ENCODE peak calls at places on chromosomes 4 and X, in four cellular contexts. L is heart right ventricle, B is HFF-Myc, S is epithelial cell of esophagus. Y is an unnamed sample.

GRCh38 chr4:56320293-56320692 is 67.0 kb downstream of the AASDH start:
- DNase-seq in S (peak), L (no peak), B (no peak), Y (peak)

GRCh38 chr4:17515724-17516407 is 901 bp downstream of the CLRN2 start:
- DNase-seq in B (no peak), L (no peak), S (no peak), Y (no peak)

GRCh38 chr4:83282049-83282535 is 2.5 kb downstream of the COQ2 start:
- DNase-seq in S (peak), B (no peak), L (peak), Y (peak)

GRCh38 chrX:112614640-112615039 is 65.1 kb downstream of the LHFPL1 start:
- DNase-seq in B (no peak), L (no peak), S (no peak), Y (no peak)

GRCh38 chr4:159103406-159104131 is 690 bp downstream of the RAPGEF2 start:
- DNase-seq in S (peak), L (peak), B (no peak), Y (peak)

GRCh38 chrX:31124536-31124935 is 52.7 kb upstream of the FTHL17 start:
- DNase-seq in L (peak), B (no peak), S (no peak), Y (no peak)

GRCh38 chrX:129523076-129524055 is at the start of gene SMARCA1:
- DNase-seq in S (peak), B (no peak), L (peak), Y (peak)

GRCh38 chr4:61762722-61763627 is 562.8 kb downstream of the ADGRL3 start:
- DNase-seq in B (no peak), S (no peak), L (no peak), Y (no peak)

GRCh38 chr4:168634276-168634802 is 137.5 kb downstream of the PALLD start:
- DNase-seq in L (no peak), B (peak), S (peak), Y (peak)

GRCh38 chrX:149493567-149494562 is 11.2 kb downstream of the IDS start:
- DNase-seq in L (peak), S (no peak), B (no peak), Y (no peak)

GRCh38 chr4:14168919-14169318 is 541.4 kb upstream of the BOD1L1 start:
- DNase-seq in B (peak), S (peak), L (peak), Y (peak)

GRCh38 chr4:171157462-171158082 is 655.6 kb upstream of the GALNTL6 start:
- DNase-seq in L (no peak), S (no peak), B (no peak), Y (no peak)

GRCh38 chrX:9701790-9702189 is 63.9 kb downstream of the GPR143 start:
- DNase-seq in S (no peak), B (no peak), L (no peak), Y (no peak)

GRCh38 chr4:86521373-86521969 is 72.6 kb upstream of the PTPN13 start:
- DNase-seq in B (no peak), L (no peak), S (no peak), Y (no peak)

GRCh38 chr4:158295053-158295452 is 84.8 kb downstream of the TMEM144 start:
- DNase-seq in B (no peak), L (no peak), S (no peak), Y (peak)

GRCh38 chrX:153526801-153527599 is 9.6 kb downstream of the ATP2B3 start:
- DNase-seq in S (peak), L (no peak), B (no peak), Y (no peak)

GRCh38 chrX:17759990-17760389 is 22.7 kb downstream of the SCML1 start:
- DNase-seq in B (no peak), L (no peak), S (no peak), Y (no peak)

GRCh38 chr4:90211174-90211573 is 84.0 kb downstream of the CCSER1 start:
- DNase-seq in L (no peak), S (peak), B (no peak), Y (no peak)

GRCh38 chr4:155999743-156000142 is 46.1 kb upstream of the CTSO start:
- DNase-seq in S (no peak), B (no peak), L (peak), Y (no peak)

GRCh38 chr4:37540486-37540885 is 145.7 kb downstream of the RELL1 start:
- DNase-seq in L (no peak), B (no peak), S (no peak), Y (no peak)

GRCh38 chrX:10922158-10922557 is 189.0 kb upstream of the HCCS start:
- DNase-seq in S (peak), L (no peak), B (peak), Y (peak)

GRCh38 chr4:113355550-113356371 is 306.3 kb downstream of the ANK2 start:
- DNase-seq in S (peak), L (peak), B (peak), Y (peak)

GRCh38 chr4:77959566-77960338 is 97.1 kb downstream of the MRPL1 start:
- DNase-seq in B (peak), S (peak), L (peak), Y (peak)

DNA sequence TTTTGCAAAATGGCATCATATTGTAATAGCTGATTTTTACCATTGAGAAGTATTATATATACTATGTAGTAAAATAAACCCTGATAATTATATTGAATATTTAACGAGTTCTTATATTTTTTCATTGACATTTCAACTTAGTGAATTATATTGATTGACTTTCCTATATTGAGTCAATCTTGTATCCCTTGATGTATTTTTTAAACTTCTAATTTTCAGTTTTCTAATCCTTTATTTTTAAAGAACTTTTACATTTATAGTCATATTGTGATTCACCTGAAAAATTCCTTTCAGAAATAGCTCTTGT is 54.4 kb downstream of the CXCL1 start:
- DNase-seq in B (no peak), L (no peak), S (no peak), Y (no peak)
- TF ChIP-seq CTCF in B (no peak), L (no peak), S (no peak), Y (no peak)

DNA sequence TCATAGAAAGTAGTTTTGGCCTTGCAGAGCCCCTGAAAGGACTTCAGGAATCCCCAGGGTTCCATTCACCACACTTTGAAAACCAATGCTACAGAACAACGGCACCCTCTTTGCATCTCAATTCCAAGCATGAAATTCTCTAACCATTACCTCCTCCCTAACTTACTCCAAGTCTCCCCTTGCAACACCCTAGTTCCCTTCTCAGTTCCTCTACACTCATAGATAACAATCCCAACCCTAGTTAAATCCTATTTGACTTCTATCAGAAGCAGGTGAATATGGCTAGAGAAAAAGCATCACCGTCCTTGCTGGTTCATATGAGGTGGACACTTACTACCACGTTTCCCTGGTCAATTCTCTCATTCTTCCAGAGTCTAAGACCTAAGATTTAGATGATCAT is 2.4 kb downstream of the RCHY1 start:
- DNase-seq in B (no peak), L (no peak), S (no peak), Y (no peak)
- H3K4me3 ChIP-seq in B (peak), L (peak), S (no peak), Y (peak)

GRCh38 chr4:6474053-6474568 is 1.7 kb upstream of the PPP2R2C start:
- DNase-seq in B (no peak), L (no peak), S (no peak), Y (no peak)
- TF ChIP-seq CTCF in B (peak), L (peak), S (peak), Y (peak)

GRCh38 chr4:110900206-110900769 is 277.4 kb upstream of the PITX2 start:
- DNase-seq in S (peak), B (peak), L (no peak), Y (peak)

GRCh38 chr4:110898290-110898689 is 275.4 kb upstream of the PITX2 start:
- DNase-seq in S (no peak), L (no peak), B (no peak), Y (no peak)

GRCh38 chr4:110902500-110902899 is 279.6 kb upstream of the PITX2 start:
- DNase-seq in B (no peak), S (peak), L (no peak), Y (no peak)

DNA sequence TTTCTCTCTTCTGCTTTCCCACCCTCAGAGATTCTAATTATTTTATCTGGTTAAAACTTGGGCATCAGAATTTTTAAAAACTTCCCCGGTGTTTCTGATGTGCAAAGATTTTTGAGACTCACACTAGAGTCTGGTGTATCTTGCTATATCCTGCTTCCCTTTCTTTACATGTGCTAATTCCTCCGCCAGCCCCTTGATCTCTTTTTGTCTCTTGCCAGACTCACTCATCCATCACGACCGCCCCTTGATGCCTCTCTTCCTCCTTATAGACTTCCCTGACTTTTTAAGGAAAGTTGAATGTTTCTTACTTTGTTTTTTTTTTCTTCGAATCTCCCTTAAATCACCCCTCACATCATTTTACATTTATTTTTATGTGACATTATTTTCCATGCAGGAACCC is 274.9 kb upstream of the PITX2 start:
- DNase-seq in S (no peak), L (no peak), B (no peak), Y (no peak)
- H3K4me3 ChIP-seq in S (no peak), L (no peak), B (no peak), Y (no peak)

GRCh38 chr4:4377191-4377590 is 9.7 kb upstream of the NSG1 start:
- DNase-seq in S (no peak), B (no peak), L (no peak), Y (no peak)
- TF ChIP-seq CTCF in S (no peak), B (no peak), L (no peak), Y (no peak)

GRCh38 chr4:6562931-6563901 is 11.8 kb upstream of the MAN2B2 start:
- DNase-seq in S (peak), B (no peak), L (no peak), Y (peak)
- H3K4me3 ChIP-seq in S (peak), B (no peak), L (peak), Y (peak)